ENCODE peak calls at places on chromosomes 2 and 18, in five cellular contexts. Y, G, A, C and D are unnamed samples.

GRCh38 chr18:44968336-44968735 is 287.6 kb downstream of the SETBP1 start:
- DNase-seq in C (no peak), Y (no peak), G (no peak), A (no peak), D (no peak)

GRCh38 chr2:100015849-100016248 is 126.5 kb downstream of the AFF3 start:
- DNase-seq in C (no peak), Y (no peak), A (no peak), G (no peak), D (no peak)

GRCh38 chr2:3178206-3179031 is 199.2 kb downstream of the EIPR1 start:
- DNase-seq in C (no peak), G (no peak), A (no peak), Y (no peak), D (no peak)

GRCh38 chr2:168371273-168371992 is 84.6 kb upstream of the CERS6 start:
- DNase-seq in Y (no peak), C (no peak), A (no peak), G (no peak), D (no peak)

GRCh38 chr2:96099861-96100798 is 16.2 kb downstream of the ADRA2B start:
- DNase-seq in A (peak; percentile 28), Y (no peak), G (no peak), C (no peak), D (peak; percentile 36)

GRCh38 chr2:31337860-31338259 is 76.7 kb downstream of the XDH start:
- DNase-seq in G (peak; percentile 86), C (no peak), A (no peak), Y (no peak), D (peak; percentile 87)

GRCh38 chr2:233822781-233823730 is 31.3 kb downstream of the HJURP start:
- DNase-seq in A (peak; percentile 36), Y (no peak), C (no peak), G (no peak), D (no peak)

GRCh38 chr2:61257446-61257845 is 95.5 kb downstream of the C2orf74 start:
- DNase-seq in G (no peak), Y (no peak), A (no peak), C (no peak), D (no peak)

GRCh38 chr2:479505-480161 is 191.7 kb upstream of the ALKAL2 start:
- DNase-seq in A (no peak), G (no peak), Y (no peak), C (no peak), D (no peak)

GRCh38 chr2:127174977-127175376 is 45.1 kb downstream of the CYP27C1 start:
- DNase-seq in Y (no peak), G (peak; percentile 30), A (no peak), C (no peak), D (peak; percentile 50)

GRCh38 chr18:73007195-73007934 is 139.6 kb upstream of the NETO1 start:
- DNase-seq in Y (no peak), A (no peak), G (no peak), C (no peak), D (peak; percentile 38)

GRCh38 chr18:67893896-67894295 is 377.4 kb upstream of the DSEL start:
- DNase-seq in C (no peak), Y (no peak), G (no peak), A (no peak), D (no peak)

GRCh38 chr2:8006181-8006580 is 675.7 kb upstream of the ID2 start:
- DNase-seq in G (no peak), C (no peak), Y (no peak), A (no peak), D (no peak)

GRCh38 chr2:52563144-52563543 is 1204.5 kb upstream of the CHAC2 start:
- DNase-seq in G (no peak), C (no peak), Y (no peak), A (no peak), D (no peak)

GRCh38 chr18:68472701-68473295 is 242.1 kb downstream of the TMX3 start:
- DNase-seq in C (no peak), G (peak; percentile 67), A (no peak), Y (no peak), D (no peak)

GRCh38 chr2:105517814-105518705 is 119.2 kb upstream of the FHL2 start:
- DNase-seq in G (peak; percentile 81), C (no peak), Y (no peak), A (no peak), D (no peak)

GRCh38 chr2:182240862-182241371 is 185.9 kb downstream of the PDE1A start:
- DNase-seq in Y (no peak), C (no peak), A (no peak), G (peak; percentile 43), D (peak; percentile 11)

GRCh38 chr2:57890993-57891688 is 155.5 kb upstream of the VRK2 start:
- DNase-seq in G (no peak), Y (no peak), C (no peak), A (no peak), D (no peak)

GRCh38 chr2:221997100-221997499 is 301.7 kb downstream of the PAX3 start:
- DNase-seq in A (peak; percentile 77), G (peak; percentile 73), Y (no peak), C (no peak), D (peak; percentile 87)

GRCh38 chr2:72181616-72182015 is 34.0 kb upstream of the CYP26B1 start:
- DNase-seq in G (no peak), C (no peak), Y (no peak), A (no peak), D (no peak)

GRCh38 chr2:198697218-198697617 is 760.5 kb downstream of the SATB2 start:
- DNase-seq in Y (no peak), C (no peak), A (no peak), G (no peak), D (no peak)

GRCh38 chr2:2178921-2179320 is 152.2 kb downstream of the MYT1L start:
- DNase-seq in G (no peak), A (no peak), Y (no peak), C (no peak), D (no peak)

GRCh38 chr2:40041983-40042382 is 262.9 kb upstream of the THUMPD2 start:
- DNase-seq in G (peak; percentile 94), C (no peak), Y (no peak), A (no peak), D (no peak)

GRCh38 chr2:3598197-3598910 is 3.4 kb downstream of the COLEC11 start:
- DNase-seq in G (no peak), A (no peak), C (no peak), Y (no peak), D (no peak)

DNA sequence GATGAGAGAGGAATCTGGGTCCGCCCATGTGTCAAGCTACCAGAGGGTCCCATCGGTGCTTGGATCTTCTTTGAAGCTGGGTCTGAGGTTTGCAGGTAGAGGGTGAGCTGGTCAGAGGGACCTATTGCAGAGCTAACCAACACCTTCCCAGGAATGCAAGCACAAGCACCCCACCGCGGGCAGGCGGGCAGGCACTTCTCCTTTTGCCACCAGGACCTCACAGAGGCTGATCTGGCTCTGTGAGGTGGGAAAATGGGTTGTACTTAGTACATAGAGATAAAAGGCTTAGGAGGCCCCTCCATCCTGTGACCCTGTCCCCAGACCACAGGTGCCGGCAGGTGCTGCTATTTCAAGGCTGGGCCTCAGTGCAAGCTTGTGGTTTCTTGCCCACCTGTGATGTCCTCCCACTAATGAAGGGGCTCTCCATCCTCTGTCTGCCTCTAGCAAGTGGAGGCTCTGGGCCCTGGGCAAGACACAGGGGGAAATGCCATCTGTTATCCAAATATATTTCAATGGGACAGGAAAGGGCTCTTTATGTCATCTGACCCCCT is 31.4 kb upstream of the IL37 start:
- DNase-seq in Y (no peak), C (no peak), G (no peak), A (no peak), D (no peak)
- H3K27ac ChIP-seq in Y (no peak overlapping the region), C (no peak overlapping the region), G (no peak overlapping the region), A (peak overlapping the region; percentile 72), D (peak overlapping the region; percentile 97)

GRCh38 chr2:241310917-241311566 is 4.4 kb downstream of the HDLBP start:
- DNase-seq in C (no peak), G (no peak), A (no peak), Y (no peak), D (no peak)

GRCh38 chr2:241307055-241307454 is 8.4 kb downstream of the HDLBP start:
- DNase-seq in A (no peak), Y (no peak), G (no peak), C (no peak), D (no peak)

GRCh38 chr2:241308267-241308666 is 7.2 kb downstream of the HDLBP start:
- DNase-seq in A (no peak), C (no peak), G (no peak), Y (no peak), D (no peak)

GRCh38 chr2:241309684-241310117 is 5.8 kb downstream of the HDLBP start:
- DNase-seq in A (no peak), Y (no peak), C (peak; percentile 56), G (peak; percentile 26), D (peak; percentile 15)

GRCh38 chr2:241308832-241309500 is 6.5 kb downstream of the HDLBP start:
- DNase-seq in A (no peak), G (no peak), Y (no peak), C (no peak), D (no peak)
- H3K27ac ChIP-seq in A (no peak overlapping the region), G (no peak overlapping the region), Y (no peak overlapping the region), C (peak overlapping the region; percentile 5), D (peak overlapping the region; percentile 10)

GRCh38 chr2:240858871-240859270 is 9.8 kb upstream of the AGXT start:
- DNase-seq in C (no peak), A (no peak), G (no peak), Y (no peak), D (no peak)
- H3K27ac ChIP-seq in C (no peak overlapping the region), A (no peak overlapping the region), G (no peak overlapping the region), Y (no peak overlapping the region), D (no peak overlapping the region)

DNA sequence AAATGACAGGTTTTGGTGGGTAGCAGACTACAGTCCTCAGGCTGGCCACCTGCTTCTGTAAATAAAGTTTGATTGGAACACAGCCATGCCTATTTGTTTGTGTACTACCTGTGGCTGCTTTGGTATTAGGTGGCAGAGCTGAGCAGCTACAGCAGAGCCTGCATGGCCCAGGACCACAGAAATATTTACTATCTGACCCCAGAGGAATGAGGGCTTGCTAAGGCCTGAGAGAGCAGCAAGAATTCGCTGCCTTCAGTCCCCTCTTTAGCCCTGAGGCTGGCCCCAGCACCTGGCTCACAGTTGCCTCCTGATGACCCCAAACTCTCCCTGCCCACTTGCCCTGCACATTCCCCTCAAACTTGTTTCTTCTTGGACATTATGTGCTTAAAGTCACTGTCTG is 32.5 kb downstream of the POLR1A start:
- DNase-seq in Y (no peak), G (no peak), C (no peak), A (no peak), D (no peak)
- H3K27ac ChIP-seq in Y (no peak overlapping the region), G (no peak overlapping the region), C (no peak overlapping the region), A (no peak overlapping the region), D (no peak overlapping the region)

GRCh38 chr2:241888641-241889040 is 19.1 kb downstream of the RTP5 start:
- DNase-seq in Y (no peak), G (no peak), A (no peak), C (no peak), D (no peak)
- H3K27ac ChIP-seq in Y (no peak overlapping the region), G (no peak overlapping the region), A (no peak overlapping the region), C (no peak overlapping the region), D (no peak overlapping the region)

GRCh38 chr2:131056204-131056975 is 36.9 kb downstream of the FAM168B start:
- DNase-seq in G (no peak), A (no peak), C (no peak), Y (no peak), D (no peak)

GRCh38 chr2:131058214-131058613 is 35.0 kb downstream of the FAM168B start:
- DNase-seq in G (no peak), Y (no peak), A (no peak), C (no peak), D (no peak)

GRCh38 chr2:131062066-131062465 is 31.2 kb downstream of the FAM168B start:
- DNase-seq in Y (no peak), G (no peak), A (no peak), C (no peak), D (no peak)

GRCh38 chr2:131055169-131056065 is 37.8 kb downstream of the FAM168B start:
- DNase-seq in G (no peak), C (no peak), A (peak; percentile 73), Y (no peak), D (no peak)

GRCh38 chr2:131058905-131059304 is 34.4 kb downstream of the FAM168B start:
- DNase-seq in A (no peak), C (no peak), G (no peak), Y (no peak), D (no peak)
- H3K27ac ChIP-seq in A (no peak overlapping the region), C (no peak overlapping the region), G (no peak overlapping the region), Y (no peak overlapping the region), D (no peak overlapping the region)